ENCODE peak calls at places on chromosome 1, in ten cellular contexts. K is fibroblast of the aortic adventitia; M is psoas muscle; G is astrocyte of the spinal cord; V is iPS DF 6.9; I is fibroblast of lung; R is cardiac muscle cell; D is CD8-positive, alpha-beta T cell; O is right cardiac atrium; Q is stomach. C is an unnamed sample.

GRCh38 chr1:7298749-7299151 is 472.3 kb upstream of the VAMP3 start:
- DNase-seq in K (peak), M (no peak), G (peak), V (no peak), I (peak), R (peak), D (no peak), O (no peak), Q (no peak), C (peak)

GRCh38 chr1:178060789-178061556 is 32.9 kb upstream of the RASAL2 start:
- DNase-seq in K (peak), M (no peak), G (peak), V (peak), I (peak), R (peak), D (no peak), O (no peak), Q (no peak), C (peak)

GRCh38 chr1:81032973-81033425 is 767.7 kb upstream of the ADGRL2 start:
- DNase-seq in K (no peak), M (no peak), G (no peak), V (no peak), I (no peak), R (no peak), D (no peak), O (no peak), Q (no peak), C (no peak)

GRCh38 chr1:171852273-171852672 is 11.0 kb downstream of the DNM3 start:
- DNase-seq in K (peak), M (no peak), G (no peak), V (no peak), I (peak), R (no peak), D (no peak), O (no peak), Q (no peak), C (peak)

GRCh38 chr1:76868916-76869315 is 1.6 kb downstream of the ST6GALNAC5 start:
- DNase-seq in K (no peak), M (no peak), G (no peak), V (no peak), I (no peak), R (no peak), D (no peak), O (peak), Q (no peak), C (peak)

GRCh38 chr1:109247401-109248365 is 1.7 kb upstream of the CELSR2 start:
- DNase-seq in K (no peak), M (no peak), G (no peak), V (no peak), I (no peak), R (no peak), D (no peak), O (no peak), Q (no peak), C (no peak)

GRCh38 chr1:3597599-3597964 is 13.7 kb downstream of the MEGF6 start:
- DNase-seq in K (no peak), M (no peak), G (no peak), V (no peak), I (no peak), R (no peak), D (no peak), O (no peak), Q (no peak), C (no peak)

GRCh38 chr1:178538192-178538916 is 25.4 kb downstream of the TEX35 start:
- DNase-seq in K (peak), M (peak), G (peak), V (no peak), I (peak), R (peak), D (no peak), O (peak), Q (no peak), C (peak)

GRCh38 chr1:76073471-76073870 is 1.1 kb upstream of the ST6GALNAC3 start:
- DNase-seq in K (peak), M (no peak), G (peak), V (no peak), I (peak), R (peak), D (no peak), O (no peak), Q (no peak), C (peak)

GRCh38 chr1:73998348-73998959 is 199.5 kb downstream of the LRRIQ3 start:
- DNase-seq in K (peak), M (no peak), G (peak), V (peak), I (peak), R (peak), D (no peak), O (no peak), Q (no peak), C (peak)

GRCh38 chr1:150162862-150163706 is 13.4 kb downstream of the PLEKHO1 start:
- DNase-seq in K (peak), M (peak), G (peak), V (peak), I (peak), R (peak), D (no peak), O (peak), Q (peak), C (peak)

GRCh38 chr1:169804941-169805340 is 10.2 kb upstream of the METTL18 start:
- DNase-seq in K (no peak), M (no peak), G (no peak), V (no peak), I (no peak), R (no peak), D (no peak), O (no peak), Q (no peak), C (no peak)

GRCh38 chr1:53547321-53547720 is 88.1 kb downstream of the DMRTB1 start:
- DNase-seq in K (no peak), M (no peak), G (no peak), V (no peak), I (no peak), R (no peak), D (no peak), O (peak), Q (no peak), C (no peak)

GRCh38 chr1:90964444-90965035 is 57.3 kb downstream of the ZNF644 start:
- DNase-seq in K (peak), M (no peak), G (peak), V (no peak), I (peak), R (peak), D (no peak), O (no peak), Q (no peak), C (no peak)

GRCh38 chr1:178345238-178345637 is 151.5 kb downstream of the CLEC20A start:
- DNase-seq in K (no peak), M (no peak), G (no peak), V (no peak), I (no peak), R (no peak), D (no peak), O (no peak), Q (no peak), C (no peak)

DNA sequence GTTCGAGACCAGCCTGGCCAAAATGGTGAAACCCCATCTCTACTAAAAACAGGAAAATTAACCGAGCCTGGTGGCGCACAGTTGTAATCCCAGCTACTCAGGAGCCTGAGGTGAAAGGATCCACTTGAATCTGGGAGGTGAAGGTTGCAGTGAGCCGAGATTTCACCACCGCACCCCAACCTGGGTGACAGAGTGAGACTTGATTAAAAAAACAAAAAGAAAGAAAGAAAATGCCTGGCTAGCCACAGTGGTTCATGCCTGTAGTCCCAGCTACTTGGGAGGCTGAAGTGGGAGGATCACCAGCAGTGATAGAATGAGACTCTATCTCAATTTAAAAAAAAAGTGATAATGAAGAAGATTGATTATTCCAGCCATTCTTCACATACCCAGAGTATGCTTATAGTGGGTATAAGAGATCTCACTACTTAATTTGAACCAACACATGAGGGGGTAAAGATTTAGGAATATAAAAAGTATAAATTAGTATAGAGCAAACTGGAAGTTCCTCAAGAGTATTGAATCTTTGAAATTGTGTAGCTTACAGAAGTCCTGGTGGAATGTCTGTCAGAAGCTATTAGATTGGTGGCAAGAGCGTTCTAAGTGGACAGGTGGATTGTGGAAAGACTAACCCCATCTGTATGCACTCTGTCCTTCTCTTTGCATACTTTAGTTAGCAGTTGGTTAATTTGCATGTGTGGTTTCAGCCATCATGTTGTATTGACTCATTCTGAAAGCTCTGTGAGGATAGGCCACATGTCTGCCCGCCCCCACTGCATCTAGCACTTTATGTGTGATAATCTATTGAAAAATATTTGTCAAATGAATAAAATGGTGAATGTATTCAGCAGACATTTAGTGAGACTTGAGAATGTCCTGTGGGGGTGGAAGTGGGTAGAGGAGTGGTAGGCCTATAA is 25.0 kb downstream of the RLF start:
- DNase-seq in K (no peak), M (no peak), G (peak), V (no peak), I (no peak), R (peak), D (no peak), O (no peak), Q (no peak), C (peak)
- H3K4me3 ChIP-seq in K (no peak), M (no peak), G (no peak), V (no peak), I (no peak), R (no peak), D (no peak), O (no peak), Q (no peak), C (no peak)

DNA sequence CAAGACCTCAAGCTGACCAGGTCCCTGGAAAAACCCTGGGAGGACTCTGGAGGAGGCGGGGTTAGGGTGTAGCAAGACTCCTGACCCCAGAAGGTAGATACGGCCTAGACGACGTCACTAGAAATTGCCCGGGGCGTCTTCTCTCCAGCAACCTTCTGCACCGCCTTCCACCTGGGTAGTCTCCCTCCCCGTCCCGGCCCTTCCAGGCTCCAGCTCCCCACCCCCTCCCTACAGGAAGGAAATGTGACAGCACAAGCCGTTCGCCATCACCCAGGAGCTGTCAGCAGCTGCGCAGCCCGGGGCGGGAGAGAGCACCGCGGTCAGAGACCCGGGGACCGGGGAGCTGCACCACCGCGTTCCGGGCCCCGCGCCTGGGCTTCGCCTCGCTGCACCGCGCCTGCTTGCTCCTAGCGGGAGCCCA is 20.0 kb downstream of the SERTAD4 start:
- DNase-seq in K (no peak), M (no peak), G (no peak), V (no peak), I (no peak), R (peak), D (no peak), O (peak), Q (peak), C (no peak)
- H3K4me3 ChIP-seq in K (no peak), M (no peak), G (no peak), V (peak), I (no peak), R (peak), D (no peak), O (peak), Q (peak), C (no peak)

GRCh38 chr1:11384170-11384554 is 94.8 kb upstream of the DISP3 start:
- DNase-seq in K (no peak), M (no peak), G (no peak), V (no peak), I (no peak), R (no peak), D (no peak), O (no peak), Q (no peak), C (peak)
- H3K4me3 ChIP-seq in K (no peak), M (no peak), G (no peak), V (no peak), I (no peak), R (no peak), D (no peak), O (no peak), Q (no peak), C (no peak)

GRCh38 chr1:4650981-4651380 is 3.4 kb upstream of the AJAP1 start:
- DNase-seq in K (no peak), M (no peak), G (no peak), V (no peak), I (no peak), R (no peak), D (no peak), O (no peak), Q (no peak), C (no peak)

GRCh38 chr1:4652631-4653327 is 1.6 kb upstream of the AJAP1 start:
- DNase-seq in K (peak), M (peak), G (peak), V (no peak), I (no peak), R (peak), D (peak), O (peak), Q (peak), C (peak)

GRCh38 chr1:4648657-4649056 is 5.8 kb upstream of the AJAP1 start:
- DNase-seq in K (no peak), M (no peak), G (no peak), V (no peak), I (no peak), R (no peak), D (no peak), O (no peak), Q (no peak), C (no peak)

GRCh38 chr1:4653328-4653660 is 1.1 kb upstream of the AJAP1 start:
- DNase-seq in K (no peak), M (no peak), G (no peak), V (no peak), I (no peak), R (no peak), D (no peak), O (no peak), Q (no peak), C (no peak)

GRCh38 chr1:4650486-4650885 is 3.9 kb upstream of the AJAP1 start:
- DNase-seq in K (no peak), M (no peak), G (no peak), V (no peak), I (no peak), R (no peak), D (no peak), O (no peak), Q (no peak), C (no peak)
- H3K4me3 ChIP-seq in K (no peak), M (no peak), G (no peak), V (no peak), I (no peak), R (no peak), D (no peak), O (no peak), Q (no peak), C (no peak)

GRCh38 chr1:201384406-201384782 is 6.9 kb upstream of the TNNT2 start:
- DNase-seq in K (no peak), M (no peak), G (no peak), V (no peak), I (no peak), R (no peak), D (no peak), O (peak), Q (no peak), C (no peak)
- H3K4me3 ChIP-seq in K (no peak), M (no peak), G (no peak), V (no peak), I (peak), R (no peak), D (no peak), O (no peak), Q (no peak), C (no peak)

GRCh38 chr1:54800041-54800898 is 853 bp downstream of the TTC22 start:
- DNase-seq in K (no peak), M (no peak), G (no peak), V (no peak), I (no peak), R (no peak), D (no peak), O (no peak), Q (no peak), C (no peak)
- H3K4me3 ChIP-seq in K (no peak), M (peak), G (no peak), V (peak), I (no peak), R (no peak), D (peak), O (peak), Q (peak), C (no peak)

DNA sequence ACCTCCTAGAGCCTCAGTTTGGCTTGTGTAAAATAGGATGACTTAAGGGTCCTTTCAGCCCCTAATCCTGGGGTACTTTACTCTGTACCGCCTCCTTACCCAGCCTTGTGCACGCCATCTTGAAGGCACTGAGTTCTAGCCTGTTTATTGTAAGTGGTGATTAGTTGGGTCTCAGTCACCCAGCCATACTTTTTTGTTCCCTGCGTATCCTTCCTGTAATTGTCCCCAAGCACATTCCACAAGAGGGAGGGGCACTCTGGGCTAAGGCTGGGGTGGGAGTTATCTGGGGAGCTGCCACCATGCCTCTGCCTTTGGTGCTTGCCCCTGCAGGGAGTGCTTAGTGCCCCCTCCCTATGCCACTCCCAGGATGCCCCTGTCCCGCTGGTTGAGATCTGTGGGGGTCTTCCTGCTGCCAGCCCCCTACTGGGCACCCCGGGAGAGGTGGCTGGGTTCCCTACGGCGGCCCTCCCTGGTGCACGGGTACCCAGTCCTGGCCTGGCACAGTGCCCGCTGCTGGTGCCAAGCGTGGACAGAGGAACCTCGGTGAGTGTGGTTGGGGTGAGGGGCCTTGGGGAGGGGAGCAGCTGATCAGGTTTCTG is 856 bp downstream of the FDPS start:
- DNase-seq in K (no peak), M (no peak), G (peak), V (no peak), I (no peak), R (no peak), D (no peak), O (peak), Q (peak), C (peak)
- H3K4me3 ChIP-seq in K (peak), M (peak), G (peak), V (peak), I (peak), R (peak), D (peak), O (peak), Q (peak), C (peak)

GRCh38 chr1:234961468-234962339 is 166.9 kb downstream of the TOMM20 start:
- DNase-seq in K (peak), M (no peak), G (peak), V (no peak), I (peak), R (peak), D (no peak), O (no peak), Q (no peak), C (peak)
- H3K4me3 ChIP-seq in K (peak), M (no peak), G (no peak), V (no peak), I (peak), R (no peak), D (no peak), O (no peak), Q (no peak), C (peak)

GRCh38 chr1:207813513-207813881 is 61.6 kb downstream of the CD46 start:
- DNase-seq in K (no peak), M (no peak), G (no peak), V (no peak), I (no peak), R (no peak), D (no peak), O (no peak), Q (no peak), C (no peak)
- H3K4me3 ChIP-seq in K (no peak), M (peak), G (no peak), V (no peak), I (no peak), R (no peak), D (no peak), O (no peak), Q (no peak), C (no peak)

GRCh38 chr1:12158362-12159092 is 8.3 kb upstream of the TNFRSF1B start:
- DNase-seq in K (no peak), M (no peak), G (no peak), V (no peak), I (no peak), R (no peak), D (no peak), O (peak), Q (no peak), C (no peak)

GRCh38 chr1:12159826-12160225 is 7.0 kb upstream of the TNFRSF1B start:
- DNase-seq in K (no peak), M (no peak), G (no peak), V (no peak), I (no peak), R (no peak), D (no peak), O (peak), Q (no peak), C (no peak)

GRCh38 chr1:12155328-12155727 is 11.5 kb upstream of the TNFRSF1B start:
- DNase-seq in K (no peak), M (no peak), G (no peak), V (no peak), I (no peak), R (no peak), D (no peak), O (no peak), Q (no peak), C (no peak)

GRCh38 chr1:12161324-12161661 is 5.5 kb upstream of the TNFRSF1B start:
- DNase-seq in K (no peak), M (no peak), G (no peak), V (no peak), I (no peak), R (no peak), D (no peak), O (peak), Q (no peak), C (no peak)

DNA sequence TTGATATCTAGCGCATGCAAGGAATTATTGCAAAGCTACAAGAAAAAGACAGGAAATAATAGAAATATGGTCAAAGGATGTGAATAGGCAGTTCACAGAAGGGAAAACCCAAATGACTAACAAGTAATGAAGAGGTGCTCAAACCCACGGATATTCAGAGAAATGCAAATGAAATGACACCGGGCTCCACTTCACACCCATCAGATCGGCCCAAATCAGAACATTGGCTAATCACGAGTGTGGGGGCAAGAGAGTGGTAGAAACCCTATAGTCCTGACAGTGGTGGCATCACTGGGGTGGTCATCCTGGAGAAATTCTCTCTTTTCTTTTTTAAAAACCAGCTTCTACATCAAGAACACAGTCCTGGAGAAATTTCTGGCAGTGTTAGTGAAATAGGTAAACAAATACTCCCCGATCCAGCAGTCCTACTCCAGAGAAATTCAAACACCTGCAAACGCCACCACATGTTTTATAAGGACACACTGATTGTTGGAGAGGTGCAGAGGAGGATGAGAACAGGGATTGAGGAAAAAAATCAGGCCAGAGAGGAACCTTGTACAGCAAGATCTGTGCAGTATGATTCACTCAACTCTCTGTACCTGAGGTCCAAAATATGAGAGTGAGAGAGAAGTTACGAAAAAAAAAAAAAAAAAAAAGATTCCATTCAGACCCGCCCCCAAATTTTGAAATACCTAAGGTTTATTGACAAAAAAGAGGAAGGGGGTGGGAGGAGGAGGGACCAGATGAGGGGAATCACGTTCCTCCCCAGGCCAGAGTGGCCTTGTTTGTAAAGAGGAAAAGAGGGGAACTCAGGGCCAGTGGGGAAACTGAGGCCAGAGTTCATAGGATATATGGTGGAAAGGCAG is 9.2 kb upstream of the TNFRSF1B start:
- DNase-seq in K (no peak), M (no peak), G (no peak), V (no peak), I (no peak), R (no peak), D (no peak), O (peak), Q (no peak), C (no peak)
- H3K4me3 ChIP-seq in K (no peak), M (no peak), G (no peak), V (no peak), I (no peak), R (no peak), D (no peak), O (no peak), Q (no peak), C (no peak)